ENCODE peak calls at places on chromosomes 1 and 21, in four cellular contexts. One of them, this sample, is unnamed.

GRCh38 chr1:52919720-52920199 is 1.8 kb downstream of the ECHDC2 start:
- DNase-seq in left lung: no peak
- DNase-seq in A549: no peak
- DNase-seq in HepG2: no peak
- DNase-seq in this sample: no peak

GRCh38 chr1:70528591-70529333 is 117.7 kb downstream of the CTH start:
- DNase-seq in HepG2: peak; percentile 13
- DNase-seq in A549: peak; percentile 4
- DNase-seq in left lung: no peak
- DNase-seq in this sample: no peak

GRCh38 chr1:26302733-26303405 is 3.6 kb downstream of the UBXN11 start:
- DNase-seq in HepG2: no peak
- DNase-seq in left lung: no peak
- DNase-seq in A549: no peak
- DNase-seq in this sample: no peak

GRCh38 chr1:176767714-176768136 is 304.8 kb downstream of the PAPPA2 start:
- DNase-seq in left lung: no peak
- DNase-seq in HepG2: no peak
- DNase-seq in A549: no peak
- DNase-seq in this sample: no peak

GRCh38 chr1:164733734-164734133 is 174.8 kb downstream of the PBX1 start:
- DNase-seq in A549: no peak
- DNase-seq in HepG2: no peak
- DNase-seq in left lung: no peak
- DNase-seq in this sample: no peak

GRCh38 chr1:155086182-155086741 is 7.6 kb downstream of the EFNA3 start:
- DNase-seq in left lung: peak; percentile 94
- DNase-seq in A549: peak; percentile 82
- DNase-seq in HepG2: no peak
- DNase-seq in this sample: peak; percentile 82

GRCh38 chr1:68495968-68496679 is 758 bp downstream of the DEPDC1 start:
- DNase-seq in A549: peak; percentile 7
- DNase-seq in HepG2: peak; percentile 10
- DNase-seq in left lung: no peak
- DNase-seq in this sample: no peak

GRCh38 chr1:147627435-147628110 is 42.8 kb downstream of the ACP6 start:
- DNase-seq in HepG2: peak; percentile 40
- DNase-seq in A549: peak; percentile 81
- DNase-seq in left lung: no peak
- DNase-seq in this sample: peak; percentile 40

GRCh38 chr1:44103270-44104131 is 15.1 kb upstream of the KLF17 start:
- DNase-seq in HepG2: peak; percentile 12
- DNase-seq in left lung: no peak
- DNase-seq in A549: no peak
- DNase-seq in this sample: no peak

GRCh38 chr1:39149509-39149908 is 55.0 kb upstream of the MACF1 start:
- DNase-seq in A549: no peak
- DNase-seq in left lung: no peak
- DNase-seq in HepG2: no peak
- DNase-seq in this sample: no peak

GRCh38 chr1:151829352-151830046 is 2.1 kb downstream of the RORC start:
- DNase-seq in HepG2: no peak
- DNase-seq in A549: no peak
- DNase-seq in left lung: no peak
- DNase-seq in this sample: no peak

GRCh38 chr1:90964444-90965035 is 57.3 kb downstream of the ZNF644 start:
- DNase-seq in A549: no peak
- DNase-seq in left lung: no peak
- DNase-seq in HepG2: peak; percentile 21
- DNase-seq in this sample: no peak

GRCh38 chr1:11620405-11620804 is 33.8 kb downstream of the FBXO2 start:
- DNase-seq in A549: no peak
- DNase-seq in HepG2: no peak
- DNase-seq in left lung: no peak
- DNase-seq in this sample: no peak

GRCh38 chr1:89484097-89485038 is 40.3 kb upstream of the LRRC8B start:
- DNase-seq in A549: no peak
- DNase-seq in left lung: no peak
- DNase-seq in HepG2: no peak
- DNase-seq in this sample: no peak

GRCh38 chr1:230842801-230843200 is 25.5 kb downstream of the C1orf198 start:
- DNase-seq in HepG2: no peak
- DNase-seq in left lung: peak; percentile 61
- DNase-seq in A549: no peak
- DNase-seq in this sample: no peak

GRCh38 chr21:36437745-36438128 is 42.2 kb downstream of the CLDN14 start:
- DNase-seq in left lung: no peak
- DNase-seq in HepG2: no peak
- DNase-seq in A549: no peak
- DNase-seq in this sample: no peak

GRCh38 chr1:116710326-116711060 is 43.0 kb upstream of the IGSF3 start:
- DNase-seq in A549: no peak
- DNase-seq in left lung: no peak
- DNase-seq in HepG2: no peak
- DNase-seq in this sample: no peak

GRCh38 chr21:19529031-19529430 is 1125.4 kb upstream of the TMPRSS15 start:
- DNase-seq in HepG2: no peak
- DNase-seq in A549: no peak
- DNase-seq in left lung: no peak
- DNase-seq in this sample: no peak

GRCh38 chr1:30908886-30909777 is 574 bp upstream of the SDC3 start:
- DNase-seq in left lung: peak; percentile 81
- DNase-seq in HepG2: no peak
- DNase-seq in A549: no peak
- DNase-seq in this sample: peak; percentile 44

GRCh38 chr1:2235300-2235998 is 7.3 kb downstream of the SKI start:
- DNase-seq in HepG2: no peak
- DNase-seq in left lung: no peak
- DNase-seq in A549: no peak
- DNase-seq in this sample: no peak
- H3K27ac ChIP-seq in HepG2: peak overlapping the region; percentile 81
- H3K27ac ChIP-seq in left lung: peak overlapping the region; percentile 93
- H3K27ac ChIP-seq in A549: peak overlapping the region; percentile 83
- H3K27ac ChIP-seq in this sample: no peak overlapping the region

GRCh38 chr1:4662723-4663122 is 8.3 kb downstream of the AJAP1 start:
- DNase-seq in HepG2: no peak
- DNase-seq in left lung: no peak
- DNase-seq in A549: no peak
- DNase-seq in this sample: no peak
- H3K9me3 ChIP-seq in HepG2: no peaks in the 10 kb centered on the region
- H3K9me3 ChIP-seq in left lung: no peaks in the 10 kb centered on the region
- H3K9me3 ChIP-seq in A549: peaks cover 6% of the 10 kb centered on the region
- H3K9me3 ChIP-seq in this sample: no peaks in the 10 kb centered on the region

GRCh38 chr1:228736844-228737415 is 1.7 kb downstream of the RHOU start:
- DNase-seq in HepG2: no peak
- DNase-seq in A549: no peak
- DNase-seq in left lung: no peak
- DNase-seq in this sample: no peak

GRCh38 chr1:228737613-228738012 is 2.3 kb downstream of the RHOU start:
- DNase-seq in left lung: no peak
- DNase-seq in A549: no peak
- DNase-seq in HepG2: no peak
- DNase-seq in this sample: no peak

GRCh38 chr1:228733576-228733975 is 1.7 kb upstream of the RHOU start:
- DNase-seq in left lung: no peak
- DNase-seq in HepG2: no peak
- DNase-seq in A549: no peak
- DNase-seq in this sample: no peak

GRCh38 chr1:228735871-228736586 is 750 bp downstream of the RHOU start:
- DNase-seq in HepG2: no peak
- DNase-seq in A549: peak; percentile 48
- DNase-seq in left lung: peak; percentile 85
- DNase-seq in this sample: peak; percentile 49

GRCh38 chr1:228734881-228735801 is at the start of gene RHOU:
- DNase-seq in HepG2: peak; percentile 20
- DNase-seq in left lung: peak; percentile 96
- DNase-seq in A549: peak; percentile 68
- DNase-seq in this sample: peak; percentile 68
- H3K27ac ChIP-seq in HepG2: peak within 1 kb of the TSS; percentile 61
- H3K27ac ChIP-seq in left lung: peak within 1 kb of the TSS; percentile 87
- H3K27ac ChIP-seq in A549: peak within 1 kb of the TSS; percentile 93
- H3K27ac ChIP-seq in this sample: no peak within 1 kb of the TSS

DNA sequence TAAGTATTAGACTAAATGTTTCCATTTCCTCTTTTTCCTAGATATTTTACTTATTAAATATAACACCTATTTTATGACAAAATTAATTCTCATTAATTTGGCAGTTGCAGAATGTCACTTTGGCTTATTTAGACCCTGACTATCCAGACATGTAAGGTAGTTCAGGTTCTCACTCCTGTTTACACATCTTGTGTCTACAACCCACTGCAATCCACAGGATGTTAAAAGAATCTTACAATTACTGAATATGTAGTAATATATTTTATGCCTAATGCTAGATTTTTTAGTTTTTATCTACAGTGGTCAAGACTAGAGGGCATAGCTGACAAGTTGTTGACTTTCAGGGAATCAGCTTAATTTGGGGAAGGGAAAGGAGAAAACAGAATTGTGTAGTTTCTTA is 346.7 kb downstream of the USP25 start:
- DNase-seq in A549: no peak
- DNase-seq in HepG2: no peak
- DNase-seq in left lung: no peak
- DNase-seq in this sample: no peak
- H3K9me3 ChIP-seq in A549: no peaks in the 10 kb centered on the region
- H3K9me3 ChIP-seq in HepG2: no peaks in the 10 kb centered on the region
- H3K9me3 ChIP-seq in left lung: no peaks in the 10 kb centered on the region
- H3K9me3 ChIP-seq in this sample: no peaks in the 10 kb centered on the region

GRCh38 chr1:65189716-65190115 is 41.7 kb downstream of the AK4 start:
- DNase-seq in A549: no peak
- DNase-seq in left lung: no peak
- DNase-seq in HepG2: no peak
- DNase-seq in this sample: no peak
- H3K27ac ChIP-seq in A549: no peak overlapping the region
- H3K27ac ChIP-seq in left lung: no peak overlapping the region
- H3K27ac ChIP-seq in HepG2: no peak overlapping the region
- H3K27ac ChIP-seq in this sample: no peak overlapping the region

GRCh38 chr1:246988316-246988715 is 19.5 kb downstream of the ZNF695 start:
- DNase-seq in left lung: no peak
- DNase-seq in HepG2: no peak
- DNase-seq in A549: no peak
- DNase-seq in this sample: no peak

GRCh38 chr1:246987083-246987690 is 20.7 kb downstream of the ZNF695 start:
- DNase-seq in HepG2: no peak
- DNase-seq in A549: no peak
- DNase-seq in left lung: no peak
- DNase-seq in this sample: no peak

GRCh38 chr1:246989901-246990300 is 18.0 kb downstream of the ZNF695 start:
- DNase-seq in A549: no peak
- DNase-seq in left lung: no peak
- DNase-seq in HepG2: no peak
- DNase-seq in this sample: no peak
- H3K9me3 ChIP-seq in A549: peaks cover 66% of the 10 kb centered on the region
- H3K9me3 ChIP-seq in left lung: peaks cover 4% of the 10 kb centered on the region
- H3K9me3 ChIP-seq in HepG2: peaks cover 96% of the 10 kb centered on the region
- H3K9me3 ChIP-seq in this sample: peaks cover 20% of the 10 kb centered on the region

GRCh38 chr1:224333309-224333926 is 3.4 kb upstream of the NVL start:
- DNase-seq in HepG2: peak; percentile 60
- DNase-seq in left lung: no peak
- DNase-seq in A549: no peak
- DNase-seq in this sample: no peak

GRCh38 chr1:224329484-224329841 is 509 bp downstream of the NVL start:
- DNase-seq in left lung: no peak
- DNase-seq in A549: no peak
- DNase-seq in HepG2: no peak
- DNase-seq in this sample: no peak

GRCh38 chr1:224329842-224330753 is at the start of gene NVL:
- DNase-seq in left lung: peak; percentile 93
- DNase-seq in HepG2: peak; percentile 82
- DNase-seq in A549: peak; percentile 91
- DNase-seq in this sample: peak; percentile 69

GRCh38 chr1:224331824-224332223 is 1.9 kb upstream of the NVL start:
- DNase-seq in HepG2: no peak
- DNase-seq in left lung: no peak
- DNase-seq in A549: no peak
- DNase-seq in this sample: no peak

DNA sequence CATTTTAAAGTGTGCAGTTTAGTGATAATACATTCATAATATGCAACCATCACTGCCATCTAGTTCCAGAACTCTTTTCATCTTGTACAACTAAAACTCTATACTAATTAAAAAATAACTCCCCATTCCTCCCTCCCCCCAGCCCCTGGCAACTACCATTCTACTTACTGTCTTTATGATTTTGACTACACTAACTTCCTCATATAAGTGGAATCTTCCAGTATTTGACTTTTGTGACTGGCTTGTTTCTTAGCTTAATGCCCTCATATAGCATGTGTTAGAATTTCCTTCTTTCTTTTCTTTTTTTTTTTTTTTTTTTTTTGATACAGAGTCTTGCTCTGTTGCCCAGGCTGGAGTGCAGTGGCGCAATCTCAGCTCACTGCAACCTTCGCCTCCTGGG is 1.4 kb upstream of the NVL start:
- DNase-seq in A549: no peak
- DNase-seq in left lung: no peak
- DNase-seq in HepG2: no peak
- DNase-seq in this sample: no peak
- H3K27ac ChIP-seq in A549: no peak overlapping the region
- H3K27ac ChIP-seq in left lung: no peak overlapping the region
- H3K27ac ChIP-seq in HepG2: no peak overlapping the region
- H3K27ac ChIP-seq in this sample: no peak overlapping the region

GRCh38 chr1:228373004-228373680 is 33.5 kb downstream of the TRIM11 start:
- DNase-seq in left lung: no peak
- DNase-seq in HepG2: no peak
- DNase-seq in A549: no peak
- DNase-seq in this sample: no peak

GRCh38 chr1:228373681-228374571 is 32.7 kb downstream of the TRIM11 start:
- DNase-seq in HepG2: no peak
- DNase-seq in A549: no peak
- DNase-seq in left lung: peak; percentile 66
- DNase-seq in this sample: no peak

GRCh38 chr1:228375578-228376261 is 30.9 kb downstream of the TRIM11 start:
- DNase-seq in left lung: peak; percentile 62
- DNase-seq in A549: no peak
- DNase-seq in HepG2: no peak
- DNase-seq in this sample: no peak

GRCh38 chr1:228376262-228376628 is 30.4 kb downstream of the TRIM11 start:
- DNase-seq in left lung: no peak
- DNase-seq in A549: no peak
- DNase-seq in HepG2: no peak
- DNase-seq in this sample: no peak

GRCh38 chr1:228374711-228375577 is 31.7 kb downstream of the TRIM11 start:
- DNase-seq in A549: no peak
- DNase-seq in left lung: peak; percentile 73
- DNase-seq in HepG2: no peak
- DNase-seq in this sample: no peak
- H3K9me3 ChIP-seq in A549: no peaks in the 10 kb centered on the region
- H3K9me3 ChIP-seq in left lung: no peaks in the 10 kb centered on the region
- H3K9me3 ChIP-seq in HepG2: no peaks in the 10 kb centered on the region
- H3K9me3 ChIP-seq in this sample: no peaks in the 10 kb centered on the region

GRCh38 chr1:109924316-109924715 is 13.7 kb downstream of the CSF1 start:
- DNase-seq in A549: no peak
- DNase-seq in HepG2: no peak
- DNase-seq in left lung: no peak
- DNase-seq in this sample: no peak
- H3K27ac ChIP-seq in A549: no peak overlapping the region
- H3K27ac ChIP-seq in HepG2: no peak overlapping the region
- H3K27ac ChIP-seq in left lung: no peak overlapping the region
- H3K27ac ChIP-seq in this sample: no peak overlapping the region